ENCODE peak calls at places on chromosomes 16 and 17, in six cellular contexts. X, U, V, O, C and Z are unnamed samples.

GRCh38 chr16:9680021-9680655 is 502.1 kb downstream of the GRIN2A start:
- DNase-seq in U (no peak), V (no peak), X (no peak), O (no peak), C (no peak), Z (no peak)

GRCh38 chr17:53722407-53722806 is 100.3 kb upstream of the KIF2B start:
- DNase-seq in C (no peak), U (no peak), O (peak), X (no peak), V (no peak), Z (no peak)

GRCh38 chr17:57697891-57698708 is 47.0 kb downstream of the CCDC182 start:
- DNase-seq in X (no peak), O (no peak), U (no peak), C (peak), V (no peak), Z (no peak)

GRCh38 chr16:10641953-10642949 is 52.5 kb downstream of the TEKT5 start:
- DNase-seq in U (no peak), O (peak), X (no peak), V (no peak), C (peak), Z (no peak)

GRCh38 chr17:64090144-64090543 is 39.8 kb downstream of the ERN1 start:
- DNase-seq in O (no peak), U (no peak), C (no peak), V (no peak), X (no peak), Z (no peak)

GRCh38 chr16:67897231-67897630 is 4.2 kb downstream of the PSKH1 start:
- DNase-seq in U (no peak), X (no peak), O (no peak), C (no peak), V (no peak), Z (no peak)

GRCh38 chr16:61530697-61531096 is 505.5 kb downstream of the CDH8 start:
- DNase-seq in V (no peak), X (no peak), C (no peak), O (no peak), U (no peak), Z (no peak)

GRCh38 chr16:57889522-57889921 is 81.4 kb downstream of the CNGB1 start:
- DNase-seq in O (no peak), X (no peak), C (no peak), U (no peak), V (no peak), Z (no peak)

GRCh38 chr17:83125515-83126274 is 46.3 kb downstream of the METRNL start:
- DNase-seq in U (no peak), C (no peak), V (no peak), O (no peak), X (no peak), Z (no peak)

GRCh38 chr17:18038149-18038850 is 668 bp downstream of the ATPAF2 start:
- DNase-seq in C (no peak), O (no peak), V (no peak), X (no peak), U (no peak), Z (peak)

GRCh38 chr16:85278851-85279250 is 166.6 kb upstream of the CIBAR2 start:
- DNase-seq in X (no peak), O (no peak), V (no peak), C (no peak), U (no peak), Z (no peak)

GRCh38 chr17:45312477-45313418 is 4.1 kb downstream of the MAP3K14 start:
- DNase-seq in X (no peak), C (no peak), O (no peak), V (no peak), U (no peak), Z (no peak)

GRCh38 chr16:80028581-80029380 is 428.2 kb upstream of the MAF start:
- DNase-seq in U (no peak), C (no peak), O (no peak), V (no peak), X (no peak), Z (no peak)

GRCh38 chr16:4659363-4660353 is 33.7 kb upstream of the NUDT16L1 start:
- DNase-seq in U (no peak), O (no peak), X (no peak), C (no peak), V (no peak), Z (no peak)

GRCh38 chr17:50596191-50597037 is 35.9 kb downstream of the CACNA1G start:
- DNase-seq in X (no peak), O (peak), C (no peak), V (no peak), U (peak), Z (no peak)

GRCh38 chr16:76577003-76577402 is 299.8 kb downstream of the CNTNAP4 start:
- DNase-seq in U (no peak), O (no peak), X (peak), C (no peak), V (peak), Z (peak)

GRCh38 chr17:50264263-50265113 is 9.8 kb upstream of the TMEM92 start:
- DNase-seq in U (peak), C (no peak), V (no peak), O (no peak), X (no peak), Z (peak)

GRCh38 chr17:69857412-69857835 is 217.6 kb upstream of the KCNJ16 start:
- DNase-seq in X (no peak), U (peak), V (no peak), C (no peak), O (no peak), Z (no peak)

GRCh38 chr16:10523025-10523424 is 57.4 kb downstream of the EMP2 start:
- DNase-seq in V (no peak), C (no peak), X (no peak), O (no peak), U (no peak), Z (no peak)

GRCh38 chr16:728890-729744 is 2.2 kb downstream of the HAGHL start:
- DNase-seq in X (no peak), V (no peak), U (peak), O (no peak), C (no peak), Z (no peak)

GRCh38 chr17:32275060-32276042 is 9.7 kb downstream of the RHBDL3 start:
- DNase-seq in C (no peak), V (no peak), X (no peak), O (no peak), U (peak), Z (no peak)

GRCh38 chr16:58733248-58733670 is 857 bp downstream of the GOT2 start:
- DNase-seq in V (no peak), X (no peak), U (no peak), C (peak), O (no peak), Z (no peak)

GRCh38 chr17:49829026-49829425 is 18.8 kb downstream of the TAC4 start:
- DNase-seq in V (no peak), O (no peak), X (no peak), U (no peak), C (no peak), Z (no peak)

DNA sequence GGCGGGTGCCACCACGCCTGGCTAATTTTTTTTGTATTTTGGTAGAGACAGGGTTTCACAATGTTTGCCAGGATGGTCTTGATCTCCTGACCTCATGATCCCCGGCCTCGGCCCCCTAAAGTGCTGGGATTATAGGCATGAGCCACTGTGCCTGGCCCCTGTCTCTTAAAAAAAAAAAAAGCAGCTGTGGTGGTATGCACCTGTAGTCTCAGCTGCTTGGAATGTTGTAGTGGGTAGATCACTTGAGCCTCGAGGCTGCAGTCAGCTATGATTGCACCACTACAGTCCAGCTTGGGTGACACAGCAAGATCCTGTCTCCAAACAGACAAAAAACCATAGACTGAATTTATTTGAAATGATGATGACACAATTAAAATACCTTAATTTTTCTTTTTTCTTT is 24.3 kb downstream of the CDK12 start:
- DNase-seq in X (no peak), O (no peak), C (no peak), U (no peak), V (no peak), Z (no peak)
- TF ChIP-seq TAF1 in X (no peak), O (no peak), C (no peak), U (no peak), V (no peak), Z (no peak)

GRCh38 chr17:77445030-77445907 is 304.5 kb downstream of the SEC14L1 start:
- DNase-seq in O (no peak), C (no peak), X (no peak), U (no peak), V (peak), Z (peak)

GRCh38 chr17:77442976-77443742 is 302.4 kb downstream of the SEC14L1 start:
- DNase-seq in O (no peak), X (no peak), U (no peak), V (no peak), C (no peak), Z (no peak)

GRCh38 chr17:77443743-77444260 is 303.0 kb downstream of the SEC14L1 start:
- DNase-seq in V (no peak), U (no peak), X (no peak), O (no peak), C (no peak), Z (no peak)

GRCh38 chr17:77445908-77446535 is 305.3 kb downstream of the SEC14L1 start:
- DNase-seq in O (no peak), C (no peak), X (no peak), U (peak), V (no peak), Z (no peak)

DNA sequence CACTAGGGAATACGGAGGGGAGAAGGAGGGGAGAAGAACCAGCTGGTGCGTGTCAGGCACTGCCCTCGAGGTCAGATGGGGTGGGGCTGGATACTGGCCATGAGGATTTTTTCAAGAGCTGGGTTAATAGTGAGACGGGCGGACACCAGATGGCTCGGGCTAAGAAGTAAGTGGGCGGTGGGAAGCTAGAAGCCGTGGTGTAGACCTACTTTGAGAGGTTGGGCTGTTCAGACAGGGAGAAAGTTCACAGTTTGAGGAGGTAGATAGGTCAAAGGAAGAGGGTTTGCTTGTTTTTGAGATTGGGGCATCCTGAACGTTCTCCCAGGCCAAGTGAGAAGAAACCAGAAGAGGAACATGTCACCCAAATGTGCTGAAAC is 303.9 kb downstream of the SEC14L1 start:
- DNase-seq in U (peak), V (peak), O (no peak), X (no peak), C (no peak), Z (no peak)
- TF ChIP-seq POLR2A in U (no peak), V (no peak), O (no peak), X (no peak), C (no peak), Z (no peak)

GRCh38 chr16:78566397-78567073 is 467.1 kb downstream of the WWOX start:
- DNase-seq in U (no peak), O (no peak), X (no peak), C (no peak), V (no peak), Z (no peak)

GRCh38 chr16:78563905-78564304 is 464.5 kb downstream of the WWOX start:
- DNase-seq in O (no peak), C (no peak), U (no peak), V (no peak), X (no peak), Z (no peak)

GRCh38 chr16:78562156-78562555 is 462.7 kb downstream of the WWOX start:
- DNase-seq in O (no peak), U (no peak), X (no peak), C (no peak), V (no peak), Z (no peak)

GRCh38 chr16:78560997-78561396 is 461.5 kb downstream of the WWOX start:
- DNase-seq in X (no peak), O (no peak), U (no peak), C (no peak), V (no peak), Z (no peak)

DNA sequence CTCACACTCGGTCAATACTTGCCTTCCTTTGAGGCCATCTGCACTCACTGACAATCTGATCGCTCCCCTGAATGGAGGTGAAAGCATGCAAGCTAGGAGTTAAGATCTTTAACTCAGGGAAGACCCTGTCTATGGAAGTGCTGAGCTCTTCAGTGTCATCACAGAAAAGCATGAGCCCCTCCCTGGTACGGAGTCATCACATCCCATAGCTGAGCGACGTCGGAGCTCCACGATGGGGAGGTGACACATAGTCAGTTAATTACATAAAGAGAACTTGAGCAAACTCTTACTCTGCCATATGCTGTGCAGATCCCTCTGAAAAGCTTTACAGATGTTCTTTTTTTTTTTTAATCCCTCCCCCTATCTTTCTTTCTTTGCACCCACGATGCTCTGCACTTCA is 463.2 kb downstream of the WWOX start:
- DNase-seq in C (no peak), U (no peak), O (no peak), X (no peak), V (no peak), Z (no peak)
- TF ChIP-seq TAF1 in C (no peak), U (no peak), O (no peak), X (no peak), V (no peak), Z (no peak)

GRCh38 chr17:68290955-68291835 is at the start of the genes ARSG and SLC16A6:
- DNase-seq in U (peak), X (peak), V (no peak), C (peak), O (no peak), Z (peak)
- TF ChIP-seq POLR2A in U (no peak), X (no peak), V (no peak), C (peak), O (no peak), Z (peak)

DNA sequence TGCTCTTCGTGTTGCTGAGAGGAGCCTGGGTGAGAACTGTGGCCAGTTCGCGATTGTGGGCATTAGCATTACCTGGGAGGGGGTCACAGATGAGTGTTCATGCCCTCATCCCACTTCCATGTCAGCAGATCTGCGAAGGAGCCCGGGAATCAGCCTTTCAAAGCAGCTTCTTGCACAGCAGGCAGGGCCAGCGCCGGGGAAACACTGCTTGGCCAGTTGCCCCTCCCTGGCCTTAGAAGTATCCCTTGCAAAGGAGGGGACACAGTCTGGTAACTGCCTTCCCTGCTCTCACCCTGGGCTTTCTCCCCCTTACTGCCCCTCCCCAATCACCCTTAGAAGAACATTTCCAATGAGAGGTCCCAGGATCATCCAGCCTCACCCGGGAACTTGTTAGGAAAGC is 42.8 kb upstream of the FOXF1 start:
- DNase-seq in V (no peak), U (no peak), O (no peak), C (no peak), X (no peak), Z (no peak)
- TF ChIP-seq TAF1 in V (no peak), U (no peak), O (no peak), C (no peak), X (no peak), Z (no peak)